ENCODE peak calls at places on chromosomes 4 and X, in eight cellular contexts. A is spleen; T is amniotic epithelial cell; V is islet precursor cell; S is NCI-H1694; B is A172; H is tibial artery; G is CD8-positive, alpha-beta memory T cell. E is an unnamed sample.
A peak's percentile ranks its signal among the peaks of the same experiment; 100 is the strongest.

GRCh38 chr4:112119358-112119783 is 25.9 kb upstream of the FAM241A start:
- DNase-seq in A (no peak), T (peak; percentile 4), V (no peak), S (no peak), B (no peak), H (no peak), G (no peak), E (no peak)

GRCh38 chr4:145061325-145061920 is 36.6 kb downstream of the ANAPC10 start:
- DNase-seq in A (no peak), T (peak; percentile 61), V (no peak), S (peak; percentile 8), B (peak; percentile 46), H (no peak), G (peak; percentile 26), E (peak; percentile 16)

GRCh38 chr4:156779046-156779445 is 192.6 kb downstream of the PDGFC start:
- DNase-seq in A (no peak), T (peak; percentile 34), V (no peak), S (no peak), B (no peak), H (no peak), G (no peak), E (no peak)

GRCh38 chr4:30720656-30721352 is 635 bp downstream of the PCDH7 start:
- DNase-seq in A (peak; percentile 75), T (peak; percentile 55), V (peak; percentile 80), S (no peak), B (peak; percentile 30), H (peak; percentile 71), G (no peak), E (peak; percentile 13)

GRCh38 chr4:103171006-103171405 is 27.1 kb downstream of the CENPE start:
- DNase-seq in A (no peak), T (peak; percentile 58), V (no peak), S (no peak), B (no peak), H (no peak), G (no peak), E (no peak)

GRCh38 chr4:113435893-113436292 is 325.6 kb downstream of the CAMK2D start:
- DNase-seq in A (no peak), T (peak; percentile 73), V (peak; percentile 79), S (peak; percentile 53), B (peak; percentile 87), H (no peak), G (no peak), E (peak; percentile 36)

GRCh38 chrX:115562492-115562872 is 1.5 kb downstream of the PLS3 start:
- DNase-seq in A (no peak), T (peak; percentile 45), V (peak; percentile 72), S (no peak), B (no peak), H (no peak), G (no peak), E (peak; percentile 21)

GRCh38 chr4:133124746-133125145 is 24.3 kb upstream of the PCDH10 start:
- DNase-seq in A (no peak), T (no peak), V (no peak), S (no peak), B (no peak), H (no peak), G (no peak), E (no peak)

GRCh38 chr4:147078875-147079658 is 133.4 kb upstream of the TTC29 start:
- DNase-seq in A (no peak), T (no peak), V (no peak), S (no peak), B (no peak), H (no peak), G (no peak), E (no peak)